ENCODE peak calls at places on chromosome 2, in four cellular contexts. P is activated CD8-positive, alpha-beta memory T cell treated with anti-CD3 and anti-CD28 coated beads, Interleukin-2, amount 50 U/mL, for 48 hours; S is H9; X is SHP77. Y is an unnamed sample.
A peak's percentile ranks its signal among the peaks of the same experiment; 100 is the strongest.

GRCh38 chr2:207143474-207144190 is 22.1 kb downstream of the KLF7 start:
- DNase-seq in X (no peak), P (no peak), S (peak; percentile 34), Y (no peak)

GRCh38 chr2:119809329-119810038 is 49.8 kb downstream of the PTPN4 start:
- DNase-seq in S (no peak), P (no peak), X (peak; percentile 25), Y (no peak)

GRCh38 chr2:56709181-56709580 is 525.4 kb downstream of the CCDC85A start:
- DNase-seq in X (no peak), P (no peak), S (no peak), Y (no peak)

GRCh38 chr2:181861379-181861778 is 30.2 kb upstream of the ITPRID2 start:
- DNase-seq in P (no peak), S (no peak), X (no peak), Y (no peak)

GRCh38 chr2:199589303-199589702 is 131.6 kb upstream of the SATB2 start:
- DNase-seq in S (no peak), P (no peak), X (no peak), Y (no peak)

GRCh38 chr2:144745424-144745823 is 225.5 kb upstream of the ZEB2 start:
- DNase-seq in P (no peak), X (no peak), S (no peak), Y (no peak)

GRCh38 chr2:238380785-238381184 is 45.9 kb upstream of the ASB1 start:
- DNase-seq in X (no peak), S (no peak), P (no peak), Y (no peak)

GRCh38 chr2:241730679-241731293 is 3.6 kb upstream of the D2HGDH start:
- DNase-seq in S (no peak), P (no peak), X (no peak), Y (peak; percentile 16)

GRCh38 chr2:9467687-9468086 is 6.7 kb upstream of the IAH1 start:
- DNase-seq in P (no peak), X (no peak), S (no peak), Y (no peak)

GRCh38 chr2:199228887-199229819 is 228.6 kb downstream of the SATB2 start:
- DNase-seq in P (no peak), S (no peak), X (no peak), Y (no peak)

GRCh38 chr2:224046752-224047151 is 7.7 kb upstream of the SERPINE2 start:
- DNase-seq in X (no peak), P (no peak), S (no peak), Y (no peak)

GRCh38 chr2:10091182-10091932 is 11.1 kb upstream of the CYS1 start:
- DNase-seq in P (peak; percentile 54), X (no peak), S (peak; percentile 39), Y (no peak)

GRCh38 chr2:118310016-118310877 is 222.0 kb downstream of the INSIG2 start:
- DNase-seq in X (no peak), S (peak; percentile 63), P (peak; percentile 85), Y (peak; percentile 72)

GRCh38 chr2:50930726-50931125 is 101.2 kb downstream of the NRXN1 start:
- DNase-seq in X (no peak), S (no peak), P (no peak), Y (no peak)

GRCh38 chr2:109404681-109405080 is 209.1 kb downstream of the SEPTIN10 start:
- DNase-seq in P (no peak), X (no peak), S (no peak), Y (no peak)

GRCh38 chr2:14633451-14634211 is 1.1 kb downstream of the LRATD1 start:
- DNase-seq in S (peak; percentile 32), P (peak; percentile 48), X (peak; percentile 52), Y (peak; percentile 49)

GRCh38 chr2:175396696-175397095 is 215.2 kb upstream of the ATP5MC3 start:
- DNase-seq in P (no peak), X (no peak), S (no peak), Y (no peak)

GRCh38 chr2:72139471-72139870 is 8.2 kb downstream of the CYP26B1 start:
- DNase-seq in S (no peak), P (no peak), X (no peak), Y (peak; percentile 45)

GRCh38 chr2:207182916-207183315 is 17.2 kb upstream of the KLF7 start:
- DNase-seq in X (no peak), S (no peak), P (no peak), Y (no peak)

GRCh38 chr2:219460424-219460926 is 25.8 kb downstream of the SPEG start:
- DNase-seq in P (no peak), X (peak; percentile 53), S (peak; percentile 85), Y (peak; percentile 93)

GRCh38 chr2:54512663-54513363 is 56.7 kb downstream of the SPTBN1 start:
- DNase-seq in P (no peak), X (no peak), S (no peak), Y (no peak)